ENCODE peak calls at places on chromosomes 5 and 9, in five cellular contexts. O is Daoy, G is GOT3, W is GM12892, T is amniotic stem cell. L is an unnamed sample.

GRCh38 chr9:5632540-5632939 is 3.6 kb downstream of the RIC1 start:
- DNase-seq in O (no peak), G (no peak), W (no peak), T (no peak), L (no peak)

GRCh38 chr5:30279237-30279636 is 914.2 kb upstream of the CDH6 start:
- DNase-seq in O (no peak), G (no peak), W (no peak), T (no peak), L (no peak)

GRCh38 chr9:135079018-135079417 is 8.4 kb upstream of the OLFM1 start:
- DNase-seq in O (peak; percentile 0), G (no peak), W (no peak), T (no peak), L (no peak)

GRCh38 chr9:113349434-113350337 is at the start of gene BSPRY:
- DNase-seq in O (peak; percentile 35), G (no peak), W (peak; percentile 46), T (no peak), L (no peak)

GRCh38 chr5:109451161-109451560 is 41.4 kb upstream of the PJA2 start:
- DNase-seq in O (no peak), G (no peak), W (no peak), T (no peak), L (no peak)

GRCh38 chr5:137498736-137499505 is at the start of gene SPOCK1:
- DNase-seq in O (peak; percentile 94), G (peak; percentile 78), W (peak; percentile 95), T (peak; percentile 70), L (peak; percentile 72)

GRCh38 chr9:37200572-37201005 is 80.2 kb downstream of the ZCCHC7 start:
- DNase-seq in O (peak; percentile 40), G (no peak), W (no peak), T (no peak), L (no peak)

GRCh38 chr5:127072861-127073846 is at the start of gene C5orf63:
- DNase-seq in O (peak; percentile 74), G (peak; percentile 9), W (peak; percentile 63), T (peak; percentile 16), L (peak; percentile 60)

GRCh38 chr5:34854459-34855174 is 15.7 kb downstream of the TTC23L start:
- DNase-seq in O (peak; percentile 40), G (no peak), W (peak; percentile 21), T (no peak), L (no peak)

GRCh38 chr5:100641833-100642232 is 106.7 kb downstream of the FAM174A start:
- DNase-seq in O (no peak), G (no peak), W (no peak), T (no peak), L (no peak)

GRCh38 chr5:104800440-104801048 is 1238.0 kb upstream of the NUDT12 start:
- DNase-seq in O (peak; percentile 2), G (no peak), W (no peak), T (no peak), L (no peak)